ENCODE peak calls at places on chromosomes 1 and 21, in eight cellular contexts. K is upper lobe of right lung, H is fibroblast of pulmonary artery, E is H7, O is transverse colon, U is psoas muscle, F is fibroblast of lung, A is adrenal gland. G is an unnamed sample.

GRCh38 chr1:35603941-35604340 is 30.8 kb downstream of the TFAP2E start:
- DNase-seq in F (no peak), E (no peak), H (peak; percentile 34), A (no peak), U (no peak), O (no peak), K (no peak), G (no peak)

GRCh38 chr1:156079762-156080597 is 2.3 kb downstream of the MEX3A start:
- DNase-seq in A (no peak), F (no peak), U (no peak), H (no peak), K (no peak), E (peak; percentile 79), O (no peak), G (no peak)

GRCh38 chr21:45310446-45310845 is 22.8 kb upstream of the POFUT2 start:
- DNase-seq in F (no peak), A (no peak), H (no peak), K (peak; percentile 60), E (no peak), O (no peak), U (no peak), G (no peak)

GRCh38 chr1:234933475-234933874 is 195.2 kb downstream of the TOMM20 start:
- DNase-seq in H (peak; percentile 70), A (peak; percentile 91), U (peak; percentile 88), E (no peak), O (no peak), K (no peak), F (peak; percentile 67), G (peak; percentile 69)

GRCh38 chr1:106173101-106173500 is 883.4 kb upstream of the PRMT6 start:
- DNase-seq in K (no peak), O (no peak), U (no peak), F (no peak), H (no peak), E (no peak), A (no peak), G (no peak)

GRCh38 chr1:82775402-82776000 is 974.8 kb downstream of the ADGRL2 start:
- DNase-seq in H (peak; percentile 46), O (peak; percentile 9), A (peak; percentile 47), U (no peak), K (peak; percentile 70), F (peak; percentile 24), E (peak; percentile 60), G (peak; percentile 4)

GRCh38 chr1:199422206-199422605 is 605.3 kb upstream of the NR5A2 start:
- DNase-seq in U (no peak), K (no peak), F (peak; percentile 50), A (no peak), H (peak; percentile 71), O (no peak), E (peak; percentile 3), G (peak; percentile 3)

GRCh38 chr1:201539561-201540404 is 856 bp downstream of the NAV1 start:
- DNase-seq in A (peak; percentile 51), F (peak; percentile 49), O (peak; percentile 37), H (peak; percentile 56), K (peak; percentile 72), E (peak; percentile 79), U (peak; percentile 74), G (peak; percentile 47)

GRCh38 chr1:207903767-207904166 is 7.2 kb downstream of the CD34 start:
- DNase-seq in O (no peak), A (no peak), F (peak; percentile 32), E (no peak), K (no peak), H (peak; percentile 50), U (no peak), G (no peak)

GRCh38 chr1:196723325-196724185 is 51.1 kb upstream of the CFHR3 start:
- DNase-seq in E (peak; percentile 4), A (peak; percentile 66), O (peak; percentile 55), F (peak; percentile 3), K (no peak), U (no peak), H (no peak), G (peak; percentile 58)

GRCh38 chr1:160157174-160157573 is 5.8 kb downstream of the ATP1A4 start:
- DNase-seq in A (no peak), K (no peak), U (no peak), E (no peak), O (no peak), H (no peak), F (no peak), G (no peak)

GRCh38 chr1:200771625-200772555 is 33.2 kb downstream of the CAMSAP2 start:
- DNase-seq in K (no peak), F (no peak), A (no peak), O (no peak), U (no peak), E (no peak), H (peak; percentile 13), G (peak; percentile 66)

GRCh38 chr1:17919525-17920439 is 164.6 kb downstream of the ACTL8 start:
- DNase-seq in F (peak; percentile 58), E (peak; percentile 73), H (peak; percentile 68), A (peak; percentile 44), K (no peak), O (no peak), U (no peak), G (peak; percentile 19)

GRCh38 chr1:64093941-64094340 is 109.5 kb upstream of the UBE2U start:
- DNase-seq in A (no peak), K (no peak), H (peak; percentile 53), E (no peak), O (no peak), F (peak; percentile 90), U (no peak), G (no peak)

GRCh38 chr1:209257454-209257853 is 326.1 kb upstream of the CAMK1G start:
- DNase-seq in F (no peak), O (no peak), U (no peak), H (no peak), E (no peak), A (no peak), K (no peak), G (no peak)

GRCh38 chr1:212162635-212163034 is 122.6 kb upstream of the PPP2R5A start:
- DNase-seq in U (no peak), H (peak; percentile 67), O (no peak), K (no peak), E (no peak), F (peak; percentile 70), A (peak; percentile 44), G (no peak)

GRCh38 chr1:235075955-235076308 is 52.7 kb downstream of the TOMM20 start:
- DNase-seq in F (no peak), O (no peak), E (no peak), K (no peak), H (no peak), A (no peak), U (no peak), G (no peak)

GRCh38 chr1:15797614-15798390 is 9.6 kb downstream of the UQCRHL start:
- DNase-seq in F (peak; percentile 19), U (no peak), H (no peak), O (no peak), K (no peak), E (peak; percentile 17), A (peak; percentile 55), G (no peak)

GRCh38 chr1:15803380-15803779 is 4.1 kb downstream of the UQCRHL start:
- DNase-seq in F (peak; percentile 53), A (no peak), O (no peak), K (no peak), E (peak; percentile 74), U (no peak), H (peak; percentile 50), G (no peak)

GRCh38 chr1:15799004-15799867 is 8.2 kb downstream of the UQCRHL start:
- DNase-seq in U (peak; percentile 70), O (peak; percentile 59), E (peak; percentile 70), H (peak; percentile 97), F (peak; percentile 97), K (peak; percentile 80), A (peak; percentile 87), G (peak; percentile 92)

GRCh38 chr1:15802234-15802965 is 5.0 kb downstream of the UQCRHL start:
- DNase-seq in F (peak; percentile 24), A (no peak), H (no peak), E (peak; percentile 4), K (no peak), U (no peak), O (no peak), G (no peak)

DNA sequence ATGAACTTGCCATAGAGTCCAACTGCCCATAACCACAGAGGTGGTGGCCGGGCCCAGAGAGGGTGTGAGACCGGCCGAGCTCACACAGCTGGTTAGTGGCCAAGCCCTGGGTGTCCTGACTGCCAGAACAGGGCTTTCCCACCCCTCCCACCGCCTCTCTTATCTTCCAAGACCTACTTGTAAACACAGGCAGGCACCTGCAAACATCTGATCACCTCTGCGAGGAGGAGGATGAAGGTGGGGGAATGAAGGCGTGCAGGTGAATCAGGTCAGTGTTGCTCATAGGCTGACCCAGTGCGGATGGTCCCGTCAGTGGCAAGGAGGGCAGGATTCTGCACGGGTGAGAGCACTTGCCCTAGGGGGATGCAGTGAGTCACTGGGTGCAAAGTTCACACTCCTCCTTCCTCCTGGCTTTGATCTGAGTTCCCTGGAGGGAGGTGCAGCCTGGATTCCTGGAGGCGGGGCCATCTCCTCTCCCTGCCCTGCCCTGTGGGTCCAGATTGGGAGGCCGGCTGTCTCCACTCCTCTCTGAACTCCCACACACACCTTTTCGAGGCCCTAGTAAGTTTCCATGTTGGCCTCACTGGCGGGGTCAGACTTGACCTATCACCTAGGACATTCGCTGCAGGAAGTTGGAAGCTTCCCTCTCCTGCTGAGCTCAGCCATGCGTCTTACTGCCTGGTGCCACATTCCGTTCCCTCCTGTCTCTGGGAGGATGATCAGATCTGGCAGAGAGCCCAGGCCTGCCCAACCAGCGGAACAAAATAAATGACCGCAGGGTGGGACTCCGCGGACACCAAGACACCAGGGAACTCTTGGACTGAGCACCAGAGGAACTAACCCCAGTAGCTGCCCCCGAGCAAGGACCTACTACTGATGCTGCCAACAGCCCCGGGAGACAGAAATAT is 7.3 kb downstream of the UQCRHL start:
- DNase-seq in A (peak; percentile 79), O (peak; percentile 92), F (peak; percentile 42), E (peak; percentile 78), H (no peak), U (no peak), K (peak; percentile 76), G (peak; percentile 97)
- H3K4me3 ChIP-seq in A (no peak overlapping the region), O (no peak overlapping the region), F (no peak overlapping the region), E (no peak overlapping the region), H (no peak overlapping the region), U (no peak overlapping the region), K (no peak overlapping the region), G (peak overlapping the region; percentile 54)

GRCh38 chr1:215636258-215636965 is 69.3 kb downstream of the KCTD3 start:
- DNase-seq in H (peak; percentile 53), E (peak; percentile 21), K (no peak), F (peak; percentile 90), O (peak; percentile 31), A (peak; percentile 29), U (peak; percentile 68), G (no peak)
- H3K4me3 ChIP-seq in H (no peak overlapping the region), E (no peak overlapping the region), K (no peak overlapping the region), F (peak overlapping the region; percentile 36), O (no peak overlapping the region), A (no peak overlapping the region), U (no peak overlapping the region), G (no peak overlapping the region)

GRCh38 chr1:204331275-204331674 is 28.5 kb downstream of the PLEKHA6 start:
- DNase-seq in E (no peak), H (no peak), A (no peak), F (no peak), O (peak; percentile 89), K (peak; percentile 74), U (no peak), G (peak; percentile 70)
- H3K4me3 ChIP-seq in E (no peak overlapping the region), H (no peak overlapping the region), A (no peak overlapping the region), F (no peak overlapping the region), O (peak overlapping the region; percentile 13), K (peak overlapping the region; percentile 14), U (no peak overlapping the region), G (no peak overlapping the region)

DNA sequence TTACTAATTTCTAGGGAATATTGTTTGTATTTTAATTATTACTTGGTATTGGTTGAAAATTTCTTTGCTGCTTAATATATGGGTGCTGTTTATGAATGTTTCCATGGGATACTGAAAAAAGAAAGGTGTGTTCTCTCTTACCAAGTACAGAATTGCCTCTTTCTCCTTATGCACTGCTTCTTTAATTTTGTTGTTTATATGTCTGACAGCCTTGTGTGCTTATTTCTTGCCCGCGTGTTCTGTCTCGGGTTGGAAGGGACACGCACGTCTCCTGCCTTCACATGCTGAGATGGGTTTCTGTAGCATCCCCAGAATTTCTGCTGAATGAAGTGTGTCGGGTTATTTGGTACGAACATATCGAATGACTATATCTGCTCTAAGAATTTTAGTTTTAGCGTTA is 51.1 kb downstream of the AGPAT3 start:
- DNase-seq in E (peak; percentile 22), K (no peak), A (no peak), H (no peak), F (no peak), O (no peak), U (no peak), G (no peak)
- H3K4me3 ChIP-seq in E (no peak overlapping the region), K (no peak overlapping the region), A (no peak overlapping the region), H (no peak overlapping the region), F (no peak overlapping the region), O (no peak overlapping the region), U (no peak overlapping the region), G (no peak overlapping the region)